ENCODE peak calls at places on chromosomes 1 and 21, in four cellular contexts. R, D, H and X are unnamed samples.

GRCh38 chr1:5480306-5480705 is 511.9 kb downstream of the NPHP4 start:
- DNase-seq in H (no peak), D (no peak), R (no peak), X (no peak)

GRCh38 chr1:44031900-44032817 is 897 bp upstream of the SLC6A9 start:
- DNase-seq in R (no peak), H (no peak), D (no peak), X (no peak)

GRCh38 chr1:143698016-143698415 is 273.8 kb downstream of the FAM72C start:
- DNase-seq in R (peak; percentile 56), D (no peak), H (peak; percentile 74), X (no peak)

GRCh38 chr21:33264561-33264960 is 1.6 kb upstream of the IL10RB start:
- DNase-seq in R (no peak), H (no peak), D (no peak), X (no peak)

GRCh38 chr21:38806942-38807284 is 1.2 kb downstream of the ETS2 start:
- DNase-seq in R (no peak), D (no peak), H (no peak), X (no peak)

GRCh38 chr1:231626951-231627614 is 493 bp downstream of the DISC1 start:
- DNase-seq in D (peak; percentile 86), H (peak; percentile 80), R (no peak), X (peak; percentile 88)

GRCh38 chr1:229230893-229231753 is 39.8 kb upstream of the RAB4A start:
- DNase-seq in D (no peak), H (no peak), R (peak; percentile 69), X (no peak)

GRCh38 chr1:177568702-177569101 is 397.9 kb downstream of the BRINP2 start:
- DNase-seq in R (no peak), D (no peak), H (no peak), X (no peak)

GRCh38 chr21:45423201-45423955 is 18.4 kb downstream of the COL18A1 start:
- DNase-seq in H (no peak), D (peak; percentile 49), R (no peak), X (no peak)

GRCh38 chr21:45317401-45318145 is 29.9 kb upstream of the POFUT2 start:
- DNase-seq in H (no peak), R (peak; percentile 32), D (no peak), X (no peak)

GRCh38 chr1:110293601-110294104 is 45.5 kb upstream of the RBM15 start:
- DNase-seq in D (no peak), R (no peak), H (no peak), X (no peak)

GRCh38 chr1:15916417-15916816 is 59.5 kb downstream of the ZBTB17 start:
- DNase-seq in H (no peak), D (no peak), R (no peak), X (no peak)

GRCh38 chr1:201708691-201709090 is 120.3 kb upstream of the IPO9 start:
- DNase-seq in D (no peak), R (no peak), H (no peak), X (no peak)

GRCh38 chr1:72284084-72284397 is 1.7 kb upstream of the NEGR1 start:
- DNase-seq in R (no peak), D (no peak), H (no peak), X (no peak)

GRCh38 chr1:173190101-173190895 is 16.8 kb downstream of the TNFSF4 start:
- DNase-seq in D (peak; percentile 67), R (peak; percentile 40), H (peak; percentile 56), X (peak; percentile 84)

GRCh38 chr1:221892301-221892830 is 150.5 kb upstream of the DUSP10 start:
- DNase-seq in R (no peak), H (no peak), D (no peak), X (no peak)

GRCh38 chr1:18693256-18694098 is 62.8 kb downstream of the PAX7 start:
- DNase-seq in D (no peak), H (no peak), R (no peak), X (no peak)

GRCh38 chr1:40312238-40313205 is 4.6 kb downstream of the COL9A2 start:
- DNase-seq in R (no peak), D (peak; percentile 90), H (no peak), X (no peak)

GRCh38 chr1:20058531-20058930 is 11.5 kb upstream of the PLA2G5 start:
- DNase-seq in H (no peak), R (no peak), D (no peak), X (no peak)

GRCh38 chr1:67323087-67323486 is 15.4 kb downstream of the IL12RB2 start:
- DNase-seq in D (no peak), H (no peak), R (no peak), X (no peak)

GRCh38 chr1:23083714-23084480 is 64.6 kb downstream of the KDM1A start:
- DNase-seq in H (no peak), D (no peak), R (no peak), X (no peak)

GRCh38 chr1:43934279-43934985 is 831 bp downstream of the ARTN start:
- DNase-seq in H (peak; percentile 71), D (peak; percentile 88), R (peak; percentile 68), X (no peak)

GRCh38 chr1:7380712-7381111 is 390.4 kb upstream of the VAMP3 start:
- DNase-seq in H (no peak), R (no peak), D (no peak), X (peak; percentile 28)

GRCh38 chr1:6001992-6002576 is 9.9 kb upstream of the NPHP4 start:
- DNase-seq in R (no peak), H (peak; percentile 70), D (peak; percentile 61), X (peak; percentile 55)

GRCh38 chr1:53634571-53634979 is 104.4 kb downstream of the GLIS1 start:
- DNase-seq in R (no peak), H (no peak), D (no peak), X (peak; percentile 41)

GRCh38 chr1:6183520-6183989 is 3.4 kb upstream of the CHD5 start:
- DNase-seq in H (no peak), D (no peak), R (no peak), X (no peak)

GRCh38 chr1:194055545-194055944 is 869.1 kb upstream of the B3GALT2 start:
- DNase-seq in R (no peak), D (no peak), H (no peak), X (no peak)

GRCh38 chr21:16250282-16250681 is 520.5 kb downstream of the USP25 start:
- DNase-seq in R (no peak), D (no peak), H (no peak), X (no peak)

GRCh38 chr1:29793101-29793546 is 556.8 kb downstream of the PTPRU start:
- DNase-seq in D (no peak), H (peak; percentile 82), R (peak; percentile 61), X (peak; percentile 86)

DNA sequence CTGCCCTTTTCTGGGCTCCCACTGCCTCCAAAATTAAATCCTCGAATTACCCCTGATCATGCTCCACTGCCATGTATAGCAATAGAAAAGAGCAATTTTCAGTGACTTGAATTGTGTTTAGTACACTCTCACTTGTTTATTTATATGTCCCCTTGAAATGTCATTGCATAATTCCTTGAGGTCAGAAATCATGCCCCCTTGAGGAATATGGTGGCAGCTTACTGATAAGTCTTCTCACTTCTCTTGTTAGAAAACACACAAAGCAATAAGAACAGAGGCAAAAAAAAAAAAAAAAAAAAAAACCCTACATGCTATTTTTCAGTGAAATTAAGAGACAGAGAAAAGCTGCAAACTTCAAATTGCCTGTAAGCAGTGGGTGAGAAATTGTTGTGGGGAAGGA is 37.5 kb downstream of the GPR88 start:
- DNase-seq in R (no peak), D (no peak), H (no peak), X (no peak)
- TF ChIP-seq CTCF in R (peak; percentile 29), D (no peak), H (no peak), X (no peak)

GRCh38 chr1:1178794-1179331 is 5.2 kb downstream of the TTLL10 start:
- DNase-seq in H (peak; percentile 7), D (peak; percentile 77), R (no peak), X (no peak)
- H3K27me3 ChIP-seq in H (peaks cover 23% of the 10 kb centered on the region), D (peaks cover 70% of the 10 kb centered on the region), R (no peaks in the 10 kb centered on the region), X (peaks cover 68% of the 10 kb centered on the region)

GRCh38 chr1:10865518-10866313 is 69.3 kb upstream of the CASZ1 start:
- DNase-seq in H (no peak), D (no peak), R (no peak), X (no peak)

GRCh38 chr1:10866314-10867091 is 70.1 kb upstream of the CASZ1 start:
- DNase-seq in H (peak; percentile 51), R (no peak), D (no peak), X (no peak)

GRCh38 chr1:10867914-10868598 is 71.6 kb upstream of the CASZ1 start:
- DNase-seq in D (no peak), H (peak; percentile 88), R (no peak), X (no peak)

GRCh38 chr1:10868599-10868965 is 72.1 kb upstream of the CASZ1 start:
- DNase-seq in H (no peak), D (no peak), R (no peak), X (no peak)

DNA sequence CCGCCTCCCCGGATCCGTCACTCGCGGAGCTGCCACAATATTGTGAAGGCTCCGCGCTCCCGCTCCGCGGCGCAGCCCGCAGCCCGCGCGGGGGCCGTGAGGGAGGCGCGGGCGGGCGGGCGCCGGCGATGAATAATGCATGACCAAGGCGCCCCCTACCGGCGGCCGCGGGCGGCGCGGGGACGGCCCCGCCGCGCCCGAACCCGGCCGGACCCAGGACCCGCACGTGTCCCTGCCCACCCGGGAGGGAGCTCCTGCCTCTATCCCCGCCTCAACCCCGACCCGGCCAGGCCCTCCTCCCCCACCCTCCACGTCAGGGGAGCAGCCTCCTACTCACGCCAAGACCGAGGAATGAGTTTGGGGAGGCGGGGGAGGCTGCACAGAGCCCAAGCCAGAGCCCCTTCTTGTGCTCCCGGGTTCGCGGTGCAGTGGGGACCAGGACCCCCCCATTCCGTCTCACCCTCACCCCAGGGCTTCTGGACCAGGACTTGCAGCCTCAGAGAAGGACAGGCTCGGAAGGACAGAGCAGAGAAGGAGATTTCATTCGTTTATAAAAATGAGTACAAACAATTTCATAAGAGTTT is 70.8 kb upstream of the CASZ1 start:
- DNase-seq in H (peak; percentile 84), R (no peak), D (peak; percentile 90), X (no peak)
- TF ChIP-seq CTCF in H (no peak), R (no peak), D (peak; percentile 80), X (peak; percentile 88)

GRCh38 chr21:40886006-40886405 is 39.0 kb upstream of the DSCAM start:
- DNase-seq in D (no peak), R (no peak), H (no peak), X (no peak)

GRCh38 chr21:40886931-40887330 is 40.0 kb upstream of the DSCAM start:
- DNase-seq in D (no peak), R (no peak), H (no peak), X (no peak)

GRCh38 chr21:40881767-40882166 is 34.8 kb upstream of the DSCAM start:
- DNase-seq in D (no peak), H (no peak), R (no peak), X (no peak)
- H3K27me3 ChIP-seq in D (no peaks in the 10 kb centered on the region), H (no peaks in the 10 kb centered on the region), R (no peaks in the 10 kb centered on the region), X (no peaks in the 10 kb centered on the region)

GRCh38 chr1:212315907-212316306 is 30.7 kb downstream of the PPP2R5A start:
- DNase-seq in R (peak; percentile 21), D (no peak), H (no peak), X (no peak)
- TF ChIP-seq CTCF in R (peak; percentile 50), D (no peak), H (peak; percentile 33), X (no peak)